ENCODE peak calls at places on chromosomes 4 and X, in ten cellular contexts. A is kidney epithelial cell, C is OCI-LY7, B is breast epithelium, U is hepatocyte, Z is mammary epithelial cell, L is GM10248, J is Panc1, D is Calu3, Q is WTC11. P is an unnamed sample.

GRCh38 chr4:76989391-76990061 is 40.0 kb downstream of the SEPTIN11 start:
- DNase-seq in D (no peak), B (no peak), J (no peak), Q (no peak), Z (no peak), L (no peak), C (no peak), U (no peak), A (no peak), P (no peak)

GRCh38 chrX:10070714-10071436 is 85.9 kb upstream of the CLCN4 start:
- DNase-seq in Z (no peak), Q (no peak), C (no peak), J (no peak), B (no peak), U (no peak), L (no peak), A (no peak), D (no peak), P (no peak)

GRCh38 chr4:130703211-130703920 is 1607.4 kb downstream of the C4orf33 start:
- DNase-seq in A (no peak), U (no peak), J (no peak), Q (no peak), D (no peak), Z (peak), L (no peak), C (no peak), B (no peak), P (no peak)

GRCh38 chr4:80340036-80340435 is 4.5 kb downstream of the CFAP299 start:
- DNase-seq in L (no peak), J (no peak), Q (no peak), B (no peak), D (no peak), C (no peak), A (no peak), Z (no peak), U (no peak), P (no peak)

GRCh38 chrX:310621-311155 is 7.9 kb downstream of the GTPBP6 start:
- DNase-seq in A (no peak), L (no peak), U (no peak), J (no peak), Z (no peak), B (no peak), C (no peak), D (no peak), Q (no peak), P (no peak)

GRCh38 chr4:177386416-177386815 is 55.8 kb downstream of the AGA start:
- DNase-seq in J (no peak), A (no peak), L (no peak), B (no peak), Z (no peak), C (no peak), D (no peak), U (no peak), Q (no peak), P (no peak)

GRCh38 chrX:84469226-84469625 is 33.0 kb downstream of the HDX start:
- DNase-seq in J (no peak), B (no peak), C (no peak), L (no peak), U (peak), Z (peak), A (no peak), D (no peak), Q (no peak), P (no peak)

GRCh38 chr4:137156054-137156453 is 376.2 kb downstream of the PCDH18 start:
- DNase-seq in B (no peak), A (no peak), J (no peak), C (no peak), D (no peak), L (no peak), Q (no peak), Z (peak), U (no peak), P (no peak)

GRCh38 chr4:16991455-16991854 is 93.0 kb upstream of the LDB2 start:
- DNase-seq in B (no peak), J (no peak), Z (no peak), C (no peak), Q (no peak), D (no peak), L (no peak), U (no peak), A (no peak), P (no peak)

GRCh38 chr4:2694691-2695090 is 61.4 kb downstream of the TNIP2 start:
- DNase-seq in Q (no peak), Z (no peak), C (no peak), L (no peak), J (no peak), D (no peak), A (peak), U (no peak), B (no peak), P (no peak)

GRCh38 chr4:16779028-16779675 is 119.3 kb downstream of the LDB2 start:
- DNase-seq in Z (no peak), Q (no peak), J (no peak), B (no peak), C (no peak), U (no peak), A (no peak), L (no peak), D (no peak), P (no peak)

GRCh38 chrX:87397103-87397886 is 120.3 kb upstream of the KLHL4 start:
- DNase-seq in B (no peak), L (no peak), Q (no peak), A (no peak), Z (no peak), U (no peak), J (no peak), D (no peak), C (no peak), P (no peak)

GRCh38 chr4:38529189-38530115 is 134.5 kb upstream of the KLF3 start:
- DNase-seq in Q (no peak), B (no peak), U (no peak), D (peak), J (no peak), Z (no peak), A (peak), C (peak), L (peak), P (peak)

GRCh38 chr4:38166082-38166481 is 205.9 kb downstream of the PTTG2 start:
- DNase-seq in B (no peak), A (no peak), U (no peak), Z (no peak), D (no peak), L (no peak), Q (no peak), J (no peak), C (peak), P (no peak)

GRCh38 chr4:1376391-1376840 is 29.4 kb downstream of the UVSSA start:
- DNase-seq in L (no peak), C (no peak), B (no peak), D (no peak), U (no peak), Q (peak), Z (no peak), J (no peak), A (no peak), P (no peak)

GRCh38 chrX:18102006-18102405 is 118.7 kb downstream of the BEND2 start:
- DNase-seq in L (no peak), A (no peak), U (no peak), D (no peak), Q (no peak), B (no peak), Z (no peak), J (no peak), C (no peak), P (no peak)

GRCh38 chrX:55489315-55490009 is at the start of gene USP51:
- DNase-seq in Q (peak), A (no peak), L (peak), J (no peak), B (peak), C (peak), Z (no peak), U (peak), D (peak), P (peak)

GRCh38 chr4:114519368-114519767 is 79.2 kb upstream of the UGT8 start:
- DNase-seq in C (no peak), D (no peak), Q (no peak), B (no peak), A (no peak), L (no peak), Z (no peak), J (no peak), U (no peak), P (no peak)

DNA sequence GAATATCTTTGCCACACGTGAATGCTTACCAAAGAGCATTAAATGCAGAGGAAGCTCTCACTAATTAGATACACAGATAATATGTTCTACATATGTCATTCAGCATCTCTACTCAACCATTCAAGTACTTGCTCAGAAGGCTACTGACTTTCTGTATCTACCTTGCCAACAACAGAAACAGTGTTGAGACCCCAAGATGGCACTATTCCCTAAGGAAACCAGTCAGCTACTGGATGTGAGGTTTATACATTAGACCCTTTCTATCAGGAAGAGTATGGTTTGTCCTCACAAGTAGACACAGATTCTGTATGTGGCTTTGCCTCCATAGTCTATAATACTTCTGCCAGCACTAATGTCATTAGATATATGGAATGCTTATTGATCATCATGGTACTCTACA is 443.9 kb upstream of the INTU start:
- DNase-seq in L (no peak), Z (no peak), U (no peak), A (no peak), D (no peak), Q (no peak), J (no peak), C (no peak), B (no peak), P (no peak)
- TF ChIP-seq CTCF in L (no peak), Z (peak), U (no peak), A (no peak), D (no peak), Q (no peak), J (no peak), C (no peak), B (no peak), P (no peak)

GRCh38 chrX:132491191-132491590 is 2.4 kb upstream of the MBNL3 start:
- DNase-seq in D (peak), C (peak), Z (peak), U (peak), A (no peak), Q (no peak), B (no peak), J (no peak), L (no peak), P (no peak)
- TF ChIP-seq CTCF in D (no peak), C (peak), Z (peak), U (peak), A (no peak), Q (no peak), B (no peak), J (no peak), L (no peak), P (no peak)

GRCh38 chr4:87007345-87008181 is 72.8 kb downstream of the AFF1 start:
- DNase-seq in U (peak), Z (peak), L (no peak), D (peak), A (no peak), C (peak), J (no peak), B (peak), Q (peak), P (no peak)

GRCh38 chr4:87005690-87006461 is 71.1 kb downstream of the AFF1 start:
- DNase-seq in D (no peak), J (no peak), C (peak), A (no peak), B (no peak), L (no peak), Q (no peak), U (no peak), Z (no peak), P (peak)

GRCh38 chr4:87005369-87005689 is 70.5 kb downstream of the AFF1 start:
- DNase-seq in U (no peak), Q (no peak), C (peak), B (no peak), Z (no peak), L (no peak), J (no peak), A (no peak), D (no peak), P (no peak)

GRCh38 chr4:87009095-87009648 is 74.4 kb downstream of the AFF1 start:
- DNase-seq in U (no peak), D (no peak), B (no peak), C (peak), Q (no peak), Z (no peak), A (no peak), J (no peak), L (no peak), P (no peak)

DNA sequence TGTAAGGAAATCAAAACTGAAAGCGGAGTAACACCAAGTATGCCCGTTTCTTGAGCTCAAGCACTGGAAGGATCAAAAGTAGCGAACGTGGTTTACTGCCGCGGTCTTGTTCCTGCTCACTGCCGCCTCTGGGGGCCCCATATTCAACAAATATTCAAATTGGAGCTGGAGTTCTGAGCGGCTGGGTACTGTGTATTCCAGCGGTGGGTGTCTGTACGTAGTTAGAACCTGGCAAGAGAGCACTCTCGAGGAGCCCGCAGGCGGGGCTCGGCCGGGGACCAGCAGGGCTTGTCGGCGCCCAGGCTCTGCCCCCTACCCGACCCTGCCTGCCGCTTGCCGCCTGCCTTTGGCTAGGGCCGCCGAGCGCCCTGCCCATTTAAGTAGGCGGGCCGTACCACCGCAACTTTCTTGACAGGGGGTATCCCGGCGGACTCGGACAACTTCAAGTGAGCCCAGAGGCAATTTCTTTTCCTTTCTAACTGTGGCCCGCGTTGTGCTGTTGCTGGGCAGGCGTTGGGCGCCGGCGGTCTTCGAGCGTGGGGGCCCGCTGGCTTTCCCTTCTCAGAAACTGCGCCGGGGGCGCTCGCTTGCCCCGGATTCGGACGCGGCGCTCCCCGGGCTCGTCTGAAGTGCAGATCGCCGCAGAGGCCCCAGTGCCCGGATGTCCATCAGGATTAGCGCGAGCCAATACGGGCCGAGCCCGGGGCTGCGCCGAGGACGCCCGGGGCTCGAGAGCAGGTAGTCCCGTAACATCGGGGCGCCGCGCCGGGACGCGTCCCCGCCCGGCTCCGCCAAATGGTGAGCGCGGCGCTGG is 71.9 kb downstream of the AFF1 start:
- DNase-seq in Q (peak), D (peak), C (peak), B (peak), J (peak), U (peak), Z (peak), L (peak), A (peak), P (peak)
- TF ChIP-seq CTCF in Q (no peak), D (no peak), C (peak), B (peak), J (peak), U (peak), Z (peak), L (peak), A (peak), P (peak)

DNA sequence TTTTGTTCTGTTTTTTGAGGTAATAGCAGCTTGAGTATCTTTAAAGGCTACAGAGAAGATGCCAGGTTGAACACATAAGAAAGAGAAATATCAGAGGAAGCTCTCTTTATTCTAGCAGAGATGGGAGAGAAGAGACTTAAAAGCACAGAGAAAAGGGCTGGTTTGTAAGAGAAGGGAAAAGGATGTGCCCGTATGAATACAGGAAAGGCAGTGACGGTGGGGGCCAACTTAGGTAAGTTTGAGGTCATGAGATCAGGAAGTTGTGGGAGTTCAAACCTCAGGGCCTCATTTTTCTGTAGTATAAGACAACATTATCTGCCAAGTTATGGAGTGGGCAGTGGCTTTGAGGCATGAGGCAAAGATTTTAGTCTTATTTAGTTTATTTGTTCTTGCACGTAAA is 121.3 kb upstream of the S100G start:
- DNase-seq in L (no peak), B (no peak), D (no peak), Q (no peak), U (no peak), A (no peak), J (no peak), C (no peak), Z (no peak), P (no peak)
- TF ChIP-seq CTCF in L (no peak), B (no peak), D (no peak), Q (no peak), U (no peak), A (no peak), J (no peak), C (no peak), Z (no peak), P (no peak)

GRCh38 chr4:54230479-54231418 is 1.7 kb downstream of the PDGFRA start:
- DNase-seq in C (no peak), A (no peak), L (no peak), U (peak), B (peak), Z (no peak), D (no peak), Q (peak), J (no peak), P (peak)

GRCh38 chr4:54227261-54228063 is 1.6 kb upstream of the PDGFRA start:
- DNase-seq in C (no peak), U (peak), Z (peak), B (no peak), A (no peak), J (peak), Q (peak), L (no peak), D (no peak), P (peak)

GRCh38 chr4:54228064-54228527 is 997 bp upstream of the PDGFRA start:
- DNase-seq in L (peak), C (no peak), J (peak), U (peak), Q (peak), D (peak), A (no peak), B (peak), Z (peak), P (peak)

GRCh38 chr4:54229631-54230478 is 762 bp downstream of the PDGFRA start:
- DNase-seq in L (no peak), Z (no peak), A (no peak), C (no peak), D (no peak), J (no peak), U (peak), B (peak), Q (peak), P (peak)

GRCh38 chr4:54228563-54229501 is at the start of gene PDGFRA:
- DNase-seq in A (no peak), Q (peak), J (no peak), B (peak), C (no peak), Z (no peak), L (no peak), U (peak), D (no peak), P (no peak)
- TF ChIP-seq CTCF in A (no peak), Q (no peak), J (no peak), B (no peak), C (no peak), Z (no peak), L (no peak), U (no peak), D (no peak), P (no peak)

GRCh38 chr4:7769936-7770674 is 169.6 kb downstream of the AFAP1 start:
- DNase-seq in L (peak), Z (no peak), C (no peak), A (no peak), B (no peak), D (peak), U (peak), Q (peak), J (no peak), P (peak)
- TF ChIP-seq CTCF in L (peak), Z (peak), C (peak), A (peak), B (no peak), D (no peak), U (peak), Q (peak), J (no peak), P (peak)

GRCh38 chrX:51494409-51494808 is 2.0 kb downstream of the NUDT11 start:
- DNase-seq in Q (no peak), C (peak), B (no peak), L (no peak), J (no peak), A (no peak), D (no peak), Z (no peak), U (no peak), P (no peak)
- TF ChIP-seq CTCF in Q (no peak), C (peak), B (no peak), L (peak), J (peak), A (peak), D (no peak), Z (no peak), U (peak), P (no peak)

GRCh38 chrX:130268500-130269170 is at the start of gene ZNF280C:
- DNase-seq in Q (peak), A (peak), D (peak), J (peak), B (peak), Z (peak), L (peak), U (peak), C (peak), P (peak)
- TF ChIP-seq CTCF in Q (no peak), A (peak), D (no peak), J (peak), B (no peak), Z (peak), L (no peak), U (peak), C (peak), P (peak)

DNA sequence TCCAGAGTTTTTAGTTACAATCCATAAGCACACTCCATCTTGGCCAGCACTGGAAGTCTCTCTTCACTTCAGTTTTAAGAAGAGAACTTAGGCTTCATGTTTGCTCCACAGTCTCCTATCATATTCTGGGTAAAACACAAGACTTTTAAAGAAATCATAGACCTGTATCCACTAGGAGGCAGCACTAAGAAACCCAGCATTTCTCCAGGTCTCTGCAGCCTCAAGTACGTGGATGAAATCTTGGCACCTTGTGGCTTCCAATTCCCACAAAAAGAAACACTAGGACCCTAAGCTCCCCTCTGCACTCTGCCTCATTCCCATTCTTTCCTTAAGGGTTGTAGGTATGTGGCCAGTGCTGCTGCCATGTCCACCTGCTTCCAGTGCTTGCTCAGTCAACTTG is 367.3 kb upstream of the CASK start:
- DNase-seq in C (peak), Z (no peak), Q (no peak), J (no peak), A (no peak), U (no peak), B (no peak), D (no peak), L (no peak), P (no peak)
- TF ChIP-seq CTCF in C (peak), Z (peak), Q (no peak), J (peak), A (peak), U (peak), B (no peak), D (no peak), L (no peak), P (no peak)

P was measured in GM13977.